ENCODE peak calls at places on chromosomes 2 and 18, in ten cellular contexts. One of them, this sample, is unnamed.

GRCh38 chr2:71897836-71898235 is 249.8 kb downstream of the CYP26B1 start:
- DNase-seq in brain microvascular endothelial cell: no peak
- DNase-seq in cardiac fibroblast: no peak
- DNase-seq in A549: no peak
- DNase-seq in IMR-90: no peak
- DNase-seq in MM.1S: no peak
- DNase-seq in uterus: no peak
- DNase-seq in GM06990: no peak
- DNase-seq in stomach: no peak
- DNase-seq in left ventricle myocardium inferior: no peak
- DNase-seq in this sample: no peak

GRCh38 chr18:68623342-68623741 is 91.6 kb downstream of the TMX3 start:
- DNase-seq in GM06990: no peak
- DNase-seq in MM.1S: peak
- DNase-seq in brain microvascular endothelial cell: peak
- DNase-seq in stomach: peak
- DNase-seq in left ventricle myocardium inferior: no peak
- DNase-seq in A549: peak
- DNase-seq in uterus: no peak
- DNase-seq in IMR-90: peak
- DNase-seq in cardiac fibroblast: peak
- DNase-seq in this sample: peak

GRCh38 chr18:77069931-77070330 is 62.7 kb downstream of the MBP start:
- DNase-seq in uterus: peak
- DNase-seq in cardiac fibroblast: peak
- DNase-seq in IMR-90: no peak
- DNase-seq in stomach: no peak
- DNase-seq in MM.1S: no peak
- DNase-seq in brain microvascular endothelial cell: no peak
- DNase-seq in GM06990: no peak
- DNase-seq in A549: no peak
- DNase-seq in left ventricle myocardium inferior: no peak
- DNase-seq in this sample: no peak

GRCh38 chr2:169360984-169361705 is 1.2 kb downstream of the LRP2 start:
- DNase-seq in left ventricle myocardium inferior: no peak
- DNase-seq in IMR-90: no peak
- DNase-seq in A549: no peak
- DNase-seq in uterus: no peak
- DNase-seq in stomach: no peak
- DNase-seq in GM06990: no peak
- DNase-seq in cardiac fibroblast: no peak
- DNase-seq in MM.1S: no peak
- DNase-seq in brain microvascular endothelial cell: no peak
- DNase-seq in this sample: no peak

GRCh38 chr18:2910751-2911425 is 64.1 kb downstream of the EMILIN2 start:
- DNase-seq in MM.1S: no peak
- DNase-seq in cardiac fibroblast: no peak
- DNase-seq in left ventricle myocardium inferior: no peak
- DNase-seq in uterus: no peak
- DNase-seq in IMR-90: no peak
- DNase-seq in stomach: no peak
- DNase-seq in brain microvascular endothelial cell: no peak
- DNase-seq in A549: no peak
- DNase-seq in GM06990: no peak
- DNase-seq in this sample: no peak

GRCh38 chr2:15674637-15675455 is 83.2 kb downstream of the DDX1 start:
- DNase-seq in brain microvascular endothelial cell: peak
- DNase-seq in stomach: peak
- DNase-seq in uterus: no peak
- DNase-seq in GM06990: no peak
- DNase-seq in IMR-90: no peak
- DNase-seq in A549: peak
- DNase-seq in MM.1S: no peak
- DNase-seq in left ventricle myocardium inferior: no peak
- DNase-seq in cardiac fibroblast: no peak
- DNase-seq in this sample: no peak

GRCh38 chr18:28050561-28050960 is 126.4 kb downstream of the CDH2 start:
- DNase-seq in stomach: no peak
- DNase-seq in left ventricle myocardium inferior: no peak
- DNase-seq in GM06990: no peak
- DNase-seq in IMR-90: no peak
- DNase-seq in A549: no peak
- DNase-seq in uterus: no peak
- DNase-seq in cardiac fibroblast: no peak
- DNase-seq in MM.1S: no peak
- DNase-seq in brain microvascular endothelial cell: no peak
- DNase-seq in this sample: no peak

GRCh38 chr2:120630031-120630701 is 105.5 kb upstream of the GLI2 start:
- DNase-seq in brain microvascular endothelial cell: no peak
- DNase-seq in IMR-90: no peak
- DNase-seq in cardiac fibroblast: no peak
- DNase-seq in uterus: no peak
- DNase-seq in stomach: no peak
- DNase-seq in GM06990: no peak
- DNase-seq in left ventricle myocardium inferior: no peak
- DNase-seq in A549: no peak
- DNase-seq in MM.1S: no peak
- DNase-seq in this sample: no peak

GRCh38 chr18:10100236-10100635 is 186.4 kb downstream of the VAPA start:
- DNase-seq in uterus: no peak
- DNase-seq in cardiac fibroblast: no peak
- DNase-seq in brain microvascular endothelial cell: no peak
- DNase-seq in MM.1S: no peak
- DNase-seq in stomach: no peak
- DNase-seq in left ventricle myocardium inferior: no peak
- DNase-seq in A549: no peak
- DNase-seq in IMR-90: no peak
- DNase-seq in GM06990: no peak
- DNase-seq in this sample: no peak

GRCh38 chr2:161045726-161046125 is 114.5 kb upstream of the TANK start:
- DNase-seq in stomach: no peak
- DNase-seq in cardiac fibroblast: no peak
- DNase-seq in MM.1S: no peak
- DNase-seq in left ventricle myocardium inferior: no peak
- DNase-seq in A549: no peak
- DNase-seq in brain microvascular endothelial cell: no peak
- DNase-seq in GM06990: no peak
- DNase-seq in uterus: no peak
- DNase-seq in IMR-90: peak
- DNase-seq in this sample: no peak

GRCh38 chr18:49459404-49460171 is 857 bp downstream of the DYM start:
- DNase-seq in left ventricle myocardium inferior: no peak
- DNase-seq in A549: no peak
- DNase-seq in uterus: no peak
- DNase-seq in stomach: no peak
- DNase-seq in IMR-90: peak
- DNase-seq in cardiac fibroblast: peak
- DNase-seq in GM06990: no peak
- DNase-seq in brain microvascular endothelial cell: no peak
- DNase-seq in MM.1S: peak
- DNase-seq in this sample: peak

GRCh38 chr2:135615404-135615803 is 84.1 kb downstream of the R3HDM1 start:
- DNase-seq in A549: no peak
- DNase-seq in brain microvascular endothelial cell: no peak
- DNase-seq in cardiac fibroblast: no peak
- DNase-seq in uterus: no peak
- DNase-seq in stomach: no peak
- DNase-seq in IMR-90: no peak
- DNase-seq in MM.1S: no peak
- DNase-seq in left ventricle myocardium inferior: no peak
- DNase-seq in GM06990: no peak
- DNase-seq in this sample: no peak

DNA sequence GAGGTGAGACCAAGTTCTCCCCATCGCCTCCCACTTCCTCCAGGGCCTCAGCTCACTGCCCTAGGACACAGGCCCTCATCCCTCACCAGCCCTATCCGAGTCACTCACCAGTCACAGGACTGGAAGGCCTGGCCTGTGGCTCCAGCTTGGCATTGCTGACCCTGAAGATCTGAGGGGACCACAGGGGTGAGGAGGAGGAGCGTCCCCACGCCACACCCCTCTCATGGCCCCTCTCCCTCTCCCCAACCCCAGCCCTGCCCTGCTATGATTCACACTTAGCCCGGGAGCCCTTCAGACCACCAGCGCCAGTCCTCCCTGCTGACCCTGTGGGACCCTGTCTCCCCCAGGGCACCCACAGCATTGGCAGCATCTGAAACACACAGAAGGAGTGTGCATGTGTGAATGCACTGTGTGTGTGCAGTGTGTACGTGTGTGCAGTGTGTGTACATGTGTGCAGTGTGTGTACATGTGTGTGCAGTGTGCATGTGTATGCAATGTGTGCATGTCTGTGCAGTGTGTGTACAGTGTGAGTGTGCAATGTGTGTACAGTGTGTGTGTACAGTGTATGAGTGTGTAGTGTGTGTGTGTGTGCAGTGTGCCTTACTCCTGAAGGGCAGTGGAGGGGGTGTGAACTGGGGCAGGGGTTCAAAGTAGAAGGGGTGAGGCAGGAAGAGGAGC is 29.4 kb upstream of the ANKRD62 start:
- DNase-seq in uterus: no peak
- DNase-seq in left ventricle myocardium inferior: no peak
- DNase-seq in IMR-90: no peak
- DNase-seq in cardiac fibroblast: no peak
- DNase-seq in MM.1S: no peak
- DNase-seq in stomach: no peak
- DNase-seq in A549: no peak
- DNase-seq in GM06990: no peak
- DNase-seq in brain microvascular endothelial cell: no peak
- DNase-seq in this sample: no peak
- H3K4me3 ChIP-seq in uterus: no peak
- H3K4me3 ChIP-seq in left ventricle myocardium inferior: no peak
- H3K4me3 ChIP-seq in IMR-90: no peak
- H3K4me3 ChIP-seq in cardiac fibroblast: no peak
- H3K4me3 ChIP-seq in MM.1S: no peak
- H3K4me3 ChIP-seq in stomach: no peak
- H3K4me3 ChIP-seq in A549: no peak
- H3K4me3 ChIP-seq in GM06990: no peak
- H3K4me3 ChIP-seq in brain microvascular endothelial cell: no peak
- H3K4me3 ChIP-seq in this sample: no peak

GRCh38 chr2:21175895-21176646 is 52.3 kb downstream of the TDRD15 start:
- DNase-seq in MM.1S: peak
- DNase-seq in brain microvascular endothelial cell: no peak
- DNase-seq in stomach: no peak
- DNase-seq in A549: no peak
- DNase-seq in IMR-90: peak
- DNase-seq in left ventricle myocardium inferior: no peak
- DNase-seq in GM06990: no peak
- DNase-seq in uterus: no peak
- DNase-seq in cardiac fibroblast: peak
- DNase-seq in this sample: no peak
- TF ChIP-seq CTCF in MM.1S: peak
- TF ChIP-seq CTCF in brain microvascular endothelial cell: no peak
- TF ChIP-seq CTCF in stomach: no peak
- TF ChIP-seq CTCF in A549: peak
- TF ChIP-seq CTCF in IMR-90: peak
- TF ChIP-seq CTCF in left ventricle myocardium inferior: peak
- TF ChIP-seq CTCF in GM06990: no peak
- TF ChIP-seq CTCF in uterus: peak
- TF ChIP-seq CTCF in cardiac fibroblast: no peak
- TF ChIP-seq CTCF in this sample: no peak

GRCh38 chr2:70766357-70767093 is 1.5 kb downstream of the ADD2 start:
- DNase-seq in A549: no peak
- DNase-seq in uterus: no peak
- DNase-seq in GM06990: no peak
- DNase-seq in IMR-90: no peak
- DNase-seq in MM.1S: no peak
- DNase-seq in stomach: no peak
- DNase-seq in brain microvascular endothelial cell: no peak
- DNase-seq in cardiac fibroblast: no peak
- DNase-seq in left ventricle myocardium inferior: no peak
- DNase-seq in this sample: no peak

GRCh38 chr2:70767699-70768584 is at the start of gene ADD2:
- DNase-seq in left ventricle myocardium inferior: peak
- DNase-seq in cardiac fibroblast: peak
- DNase-seq in brain microvascular endothelial cell: no peak
- DNase-seq in uterus: no peak
- DNase-seq in IMR-90: peak
- DNase-seq in A549: peak
- DNase-seq in MM.1S: peak
- DNase-seq in GM06990: peak
- DNase-seq in stomach: no peak
- DNase-seq in this sample: peak

GRCh38 chr2:70769450-70769849 is 1.4 kb upstream of the ADD2 start:
- DNase-seq in left ventricle myocardium inferior: no peak
- DNase-seq in GM06990: no peak
- DNase-seq in MM.1S: no peak
- DNase-seq in cardiac fibroblast: no peak
- DNase-seq in brain microvascular endothelial cell: no peak
- DNase-seq in IMR-90: no peak
- DNase-seq in A549: no peak
- DNase-seq in uterus: no peak
- DNase-seq in stomach: no peak
- DNase-seq in this sample: no peak

GRCh38 chr2:70767094-70767698 is 804 bp downstream of the ADD2 start:
- DNase-seq in A549: peak
- DNase-seq in stomach: no peak
- DNase-seq in GM06990: peak
- DNase-seq in brain microvascular endothelial cell: no peak
- DNase-seq in left ventricle myocardium inferior: no peak
- DNase-seq in IMR-90: no peak
- DNase-seq in uterus: no peak
- DNase-seq in MM.1S: peak
- DNase-seq in cardiac fibroblast: no peak
- DNase-seq in this sample: no peak

GRCh38 chr2:70768585-70769085 is 635 bp upstream of the ADD2 start:
- DNase-seq in A549: no peak
- DNase-seq in GM06990: no peak
- DNase-seq in left ventricle myocardium inferior: no peak
- DNase-seq in MM.1S: no peak
- DNase-seq in cardiac fibroblast: no peak
- DNase-seq in IMR-90: no peak
- DNase-seq in brain microvascular endothelial cell: no peak
- DNase-seq in uterus: no peak
- DNase-seq in stomach: no peak
- DNase-seq in this sample: no peak
- H3K4me3 ChIP-seq in A549: peak
- H3K4me3 ChIP-seq in GM06990: no peak
- H3K4me3 ChIP-seq in left ventricle myocardium inferior: no peak
- H3K4me3 ChIP-seq in MM.1S: no peak
- H3K4me3 ChIP-seq in cardiac fibroblast: no peak
- H3K4me3 ChIP-seq in IMR-90: no peak
- H3K4me3 ChIP-seq in brain microvascular endothelial cell: no peak
- H3K4me3 ChIP-seq in uterus: no peak
- H3K4me3 ChIP-seq in stomach: no peak
- H3K4me3 ChIP-seq in this sample: no peak

DNA sequence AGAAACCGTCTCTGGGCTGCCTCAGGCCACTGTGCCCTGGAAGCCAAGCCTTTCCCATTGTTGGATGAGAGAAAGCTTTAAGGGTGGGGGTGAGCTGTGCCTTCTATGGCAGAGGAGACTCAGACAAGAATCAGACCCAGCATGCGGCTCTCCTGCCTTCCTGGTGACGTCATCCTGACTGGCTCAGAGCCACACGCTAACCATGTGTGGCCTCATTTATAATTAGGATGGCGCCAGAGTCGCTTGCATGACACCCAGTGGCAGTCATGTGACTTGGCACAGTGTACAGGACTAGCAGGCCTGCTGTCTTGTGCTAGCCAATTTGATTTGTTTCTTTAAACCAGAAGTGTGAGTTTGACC is 99.2 kb downstream of the SH3BP4 start:
- DNase-seq in cardiac fibroblast: peak
- DNase-seq in stomach: peak
- DNase-seq in MM.1S: no peak
- DNase-seq in uterus: peak
- DNase-seq in A549: peak
- DNase-seq in brain microvascular endothelial cell: peak
- DNase-seq in GM06990: no peak
- DNase-seq in IMR-90: peak
- DNase-seq in left ventricle myocardium inferior: peak
- DNase-seq in this sample: peak
- TF ChIP-seq CTCF in cardiac fibroblast: no peak
- TF ChIP-seq CTCF in stomach: no peak
- TF ChIP-seq CTCF in MM.1S: no peak
- TF ChIP-seq CTCF in uterus: no peak
- TF ChIP-seq CTCF in A549: no peak
- TF ChIP-seq CTCF in brain microvascular endothelial cell: no peak
- TF ChIP-seq CTCF in GM06990: no peak
- TF ChIP-seq CTCF in IMR-90: peak
- TF ChIP-seq CTCF in left ventricle myocardium inferior: peak
- TF ChIP-seq CTCF in this sample: no peak